ENCODE peak calls at places on chromosomes 16 and 17, in nine cellular contexts. B, X, J, C, O, V, S, W and M are unnamed samples.

GRCh38 chr17:5950871-5951270 is 119.3 kb upstream of the WSCD1 start:
- DNase-seq in X (no peak), B (no peak), C (no peak), O (no peak), V (no peak), W (no peak), J (no peak), S (no peak), M (no peak)

GRCh38 chr17:61128671-61129115 is 270.9 kb upstream of the TBX2 start:
- DNase-seq in C (no peak), O (no peak), W (no peak), J (peak; percentile 78), X (no peak), B (no peak), V (no peak), S (no peak), M (no peak)

GRCh38 chr17:3794890-3795757 is 5.9 kb downstream of the ITGAE start:
- DNase-seq in O (no peak), W (no peak), J (peak; percentile 64), X (no peak), C (no peak), V (no peak), S (no peak), B (peak; percentile 23), M (no peak)

GRCh38 chr17:72426321-72426720 is 305.5 kb downstream of the SOX9 start:
- DNase-seq in O (no peak), J (no peak), W (no peak), B (no peak), X (no peak), S (peak; percentile 52), C (no peak), V (no peak), M (no peak)

GRCh38 chr16:27700596-27700995 is 150.7 kb downstream of the KATNIP start:
- DNase-seq in W (no peak), V (no peak), X (no peak), O (no peak), B (no peak), S (no peak), J (no peak), C (no peak), M (no peak)

GRCh38 chr17:63785556-63785955 is 11.6 kb downstream of the DDX42 start:
- DNase-seq in W (no peak), S (peak; percentile 67), J (peak; percentile 56), X (no peak), V (no peak), C (no peak), B (no peak), O (no peak), M (no peak)

GRCh38 chr17:18933102-18934058 is 18.6 kb upstream of the SLC5A10 start:
- DNase-seq in O (no peak), J (no peak), X (peak; percentile 6), W (no peak), S (no peak), V (no peak), C (no peak), B (no peak), M (no peak)

GRCh38 chr17:10192963-10193362 is 5.4 kb downstream of the GAS7 start:
- DNase-seq in O (no peak), X (no peak), S (no peak), C (no peak), W (no peak), B (no peak), V (no peak), J (peak; percentile 36), M (no peak)

GRCh38 chr17:52237151-52237550 is 78.6 kb upstream of the CA10 start:
- DNase-seq in W (no peak), S (no peak), X (no peak), J (no peak), B (no peak), O (no peak), C (no peak), V (no peak), M (no peak)

GRCh38 chr17:74408830-74409229 is 23.1 kb upstream of the GPRC5C start:
- DNase-seq in W (no peak), X (no peak), J (no peak), V (no peak), B (no peak), C (no peak), S (no peak), O (no peak), M (no peak)

GRCh38 chr17:68288804-68289203 is 2.1 kb downstream of the SLC16A6 start:
- DNase-seq in V (peak; percentile 27), X (no peak), W (no peak), J (no peak), C (no peak), B (no peak), S (no peak), O (peak; percentile 68), M (no peak)

GRCh38 chr17:1414001-1414574 is 14.1 kb upstream of the YWHAE start:
- DNase-seq in V (no peak), X (no peak), O (no peak), S (no peak), C (no peak), J (no peak), W (no peak), B (no peak), M (no peak)

GRCh38 chr16:27199747-27200146 is 3.6 kb upstream of the KDM8 start:
- DNase-seq in W (no peak), X (no peak), B (no peak), J (peak; percentile 8), O (peak; percentile 78), C (no peak), S (peak; percentile 55), V (peak; percentile 63), M (no peak)

GRCh38 chr17:30332057-30332542 is 1.8 kb downstream of the TMIGD1 start:
- DNase-seq in V (no peak), B (no peak), J (peak; percentile 70), X (no peak), O (no peak), C (no peak), W (no peak), S (peak; percentile 67), M (no peak)

GRCh38 chr17:34519286-34519685 is 60.1 kb upstream of the TMEM132E start:
- DNase-seq in O (no peak), J (no peak), X (no peak), V (peak; percentile 1), W (no peak), C (no peak), S (no peak), B (no peak), M (no peak)